ENCODE peak calls at places on chromosome 2, in eight cellular contexts. One of them, this sample, is unnamed.

GRCh38 chr2:237170017-237170416 is 84.3 kb downstream of the COPS8 start:
- DNase-seq in PC-9: no peak
- DNase-seq in uterus: no peak
- DNase-seq in GM23338: no peak
- DNase-seq in foreskin keratinocyte: no peak
- DNase-seq in upper lobe of left lung: no peak
- DNase-seq in adrenal gland: no peak
- DNase-seq in ovary: no peak
- DNase-seq in this sample: no peak

GRCh38 chr2:27288610-27289009 is 6.4 kb downstream of the TRIM54 start:
- DNase-seq in foreskin keratinocyte: no peak
- DNase-seq in PC-9: no peak
- DNase-seq in adrenal gland: no peak
- DNase-seq in ovary: no peak
- DNase-seq in GM23338: no peak
- DNase-seq in uterus: no peak
- DNase-seq in upper lobe of left lung: no peak
- DNase-seq in this sample: no peak

GRCh38 chr2:70460333-70460732 is 93.3 kb downstream of the TGFA start:
- DNase-seq in GM23338: peak; percentile 78
- DNase-seq in foreskin keratinocyte: peak; percentile 50
- DNase-seq in upper lobe of left lung: no peak
- DNase-seq in ovary: no peak
- DNase-seq in uterus: no peak
- DNase-seq in adrenal gland: no peak
- DNase-seq in PC-9: no peak
- DNase-seq in this sample: no peak

GRCh38 chr2:3305952-3306351 is 71.7 kb downstream of the EIPR1 start:
- DNase-seq in GM23338: no peak
- DNase-seq in PC-9: no peak
- DNase-seq in upper lobe of left lung: peak; percentile 32
- DNase-seq in adrenal gland: no peak
- DNase-seq in ovary: no peak
- DNase-seq in uterus: no peak
- DNase-seq in foreskin keratinocyte: no peak
- DNase-seq in this sample: no peak

GRCh38 chr2:29113891-29114321 is 1.3 kb upstream of the CLIP4 start:
- DNase-seq in ovary: no peak
- DNase-seq in upper lobe of left lung: peak; percentile 80
- DNase-seq in GM23338: no peak
- DNase-seq in foreskin keratinocyte: peak; percentile 86
- DNase-seq in uterus: peak; percentile 18
- DNase-seq in adrenal gland: peak; percentile 56
- DNase-seq in PC-9: peak; percentile 97
- DNase-seq in this sample: peak; percentile 58

GRCh38 chr2:96859681-96860064 is 1.9 kb upstream of the ANKRD39 start:
- DNase-seq in GM23338: no peak
- DNase-seq in foreskin keratinocyte: no peak
- DNase-seq in upper lobe of left lung: no peak
- DNase-seq in PC-9: no peak
- DNase-seq in uterus: no peak
- DNase-seq in adrenal gland: no peak
- DNase-seq in ovary: no peak
- DNase-seq in this sample: no peak

GRCh38 chr2:2902551-2903216 is 474.9 kb downstream of the EIPR1 start:
- DNase-seq in ovary: no peak
- DNase-seq in adrenal gland: no peak
- DNase-seq in PC-9: no peak
- DNase-seq in GM23338: no peak
- DNase-seq in foreskin keratinocyte: no peak
- DNase-seq in upper lobe of left lung: no peak
- DNase-seq in uterus: no peak
- DNase-seq in this sample: no peak

GRCh38 chr2:11572996-11573395 is 39.2 kb downstream of the GREB1 start:
- DNase-seq in upper lobe of left lung: no peak
- DNase-seq in GM23338: no peak
- DNase-seq in foreskin keratinocyte: no peak
- DNase-seq in ovary: peak; percentile 40
- DNase-seq in PC-9: no peak
- DNase-seq in adrenal gland: no peak
- DNase-seq in uterus: no peak
- DNase-seq in this sample: peak; percentile 34

GRCh38 chr2:174342600-174343342 is 8.0 kb downstream of the SP9 start:
- DNase-seq in adrenal gland: no peak
- DNase-seq in foreskin keratinocyte: no peak
- DNase-seq in upper lobe of left lung: no peak
- DNase-seq in GM23338: peak; percentile 32
- DNase-seq in PC-9: no peak
- DNase-seq in uterus: no peak
- DNase-seq in ovary: no peak
- DNase-seq in this sample: no peak

GRCh38 chr2:194166818-194167217 is 1490.2 kb upstream of the SLC39A10 start:
- DNase-seq in upper lobe of left lung: no peak
- DNase-seq in ovary: no peak
- DNase-seq in adrenal gland: no peak
- DNase-seq in foreskin keratinocyte: peak; percentile 15
- DNase-seq in PC-9: no peak
- DNase-seq in uterus: no peak
- DNase-seq in GM23338: peak; percentile 62
- DNase-seq in this sample: no peak

GRCh38 chr2:188276255-188276654 is 15.4 kb upstream of the GULP1 start:
- DNase-seq in GM23338: peak; percentile 62
- DNase-seq in adrenal gland: no peak
- DNase-seq in PC-9: no peak
- DNase-seq in uterus: no peak
- DNase-seq in foreskin keratinocyte: no peak
- DNase-seq in ovary: no peak
- DNase-seq in upper lobe of left lung: no peak
- DNase-seq in this sample: no peak

GRCh38 chr2:20196053-20196880 is 28.7 kb downstream of the SDC1 start:
- DNase-seq in upper lobe of left lung: peak; percentile 78
- DNase-seq in uterus: no peak
- DNase-seq in foreskin keratinocyte: no peak
- DNase-seq in GM23338: no peak
- DNase-seq in ovary: no peak
- DNase-seq in PC-9: no peak
- DNase-seq in adrenal gland: no peak
- DNase-seq in this sample: no peak

GRCh38 chr2:108615480-108616090 is 81.3 kb downstream of the LIMS1 start:
- DNase-seq in GM23338: no peak
- DNase-seq in adrenal gland: no peak
- DNase-seq in foreskin keratinocyte: no peak
- DNase-seq in upper lobe of left lung: no peak
- DNase-seq in PC-9: no peak
- DNase-seq in ovary: no peak
- DNase-seq in uterus: no peak
- DNase-seq in this sample: no peak

GRCh38 chr2:241050624-241051577 is 51.2 kb downstream of the MTERF4 start:
- DNase-seq in GM23338: no peak
- DNase-seq in foreskin keratinocyte: no peak
- DNase-seq in adrenal gland: no peak
- DNase-seq in uterus: no peak
- DNase-seq in upper lobe of left lung: peak; percentile 16
- DNase-seq in ovary: no peak
- DNase-seq in PC-9: no peak
- DNase-seq in this sample: no peak

GRCh38 chr2:72999729-73000725 is 71.5 kb downstream of the SFXN5 start:
- DNase-seq in PC-9: no peak
- DNase-seq in ovary: no peak
- DNase-seq in adrenal gland: no peak
- DNase-seq in upper lobe of left lung: no peak
- DNase-seq in GM23338: no peak
- DNase-seq in uterus: no peak
- DNase-seq in foreskin keratinocyte: peak; percentile 11
- DNase-seq in this sample: no peak

GRCh38 chr2:216687646-216688045 is 7.7 kb downstream of the IGFBP5 start:
- DNase-seq in adrenal gland: no peak
- DNase-seq in uterus: no peak
- DNase-seq in PC-9: no peak
- DNase-seq in ovary: peak; percentile 46
- DNase-seq in foreskin keratinocyte: no peak
- DNase-seq in GM23338: peak; percentile 87
- DNase-seq in upper lobe of left lung: no peak
- DNase-seq in this sample: no peak

GRCh38 chr2:103552775-103553174 is 790.9 kb downstream of the TMEM182 start:
- DNase-seq in uterus: no peak
- DNase-seq in GM23338: no peak
- DNase-seq in PC-9: no peak
- DNase-seq in adrenal gland: no peak
- DNase-seq in ovary: no peak
- DNase-seq in foreskin keratinocyte: no peak
- DNase-seq in upper lobe of left lung: no peak
- DNase-seq in this sample: no peak

GRCh38 chr2:157223624-157224205 is 33.8 kb upstream of the GALNT5 start:
- DNase-seq in ovary: no peak
- DNase-seq in adrenal gland: no peak
- DNase-seq in foreskin keratinocyte: no peak
- DNase-seq in upper lobe of left lung: no peak
- DNase-seq in GM23338: no peak
- DNase-seq in uterus: no peak
- DNase-seq in PC-9: no peak
- DNase-seq in this sample: no peak

GRCh38 chr2:8987413-8987812 is 16.1 kb downstream of the MBOAT2 start:
- DNase-seq in foreskin keratinocyte: no peak
- DNase-seq in uterus: no peak
- DNase-seq in ovary: no peak
- DNase-seq in upper lobe of left lung: no peak
- DNase-seq in adrenal gland: no peak
- DNase-seq in GM23338: no peak
- DNase-seq in PC-9: no peak
- DNase-seq in this sample: no peak

GRCh38 chr2:105328281-105329196 is 996 bp downstream of the TGFBRAP1 start:
- DNase-seq in uterus: no peak
- DNase-seq in GM23338: peak; percentile 37
- DNase-seq in foreskin keratinocyte: peak; percentile 78
- DNase-seq in PC-9: no peak
- DNase-seq in ovary: peak; percentile 45
- DNase-seq in adrenal gland: peak; percentile 44
- DNase-seq in upper lobe of left lung: peak; percentile 35
- DNase-seq in this sample: no peak
- H3K27ac ChIP-seq in uterus: peak overlapping the region; percentile 75
- H3K27ac ChIP-seq in GM23338: no peak overlapping the region
- H3K27ac ChIP-seq in foreskin keratinocyte: no peak overlapping the region
- H3K27ac ChIP-seq in PC-9: no peak overlapping the region
- H3K27ac ChIP-seq in ovary: no peak overlapping the region
- H3K27ac ChIP-seq in adrenal gland: peak overlapping the region; percentile 73
- H3K27ac ChIP-seq in upper lobe of left lung: peak overlapping the region; percentile 83
- H3K27ac ChIP-seq in this sample: peak overlapping the region; percentile 87

GRCh38 chr2:66462196-66462825 is 27.4 kb downstream of the MEIS1 start:
- DNase-seq in uterus: no peak
- DNase-seq in upper lobe of left lung: no peak
- DNase-seq in PC-9: no peak
- DNase-seq in adrenal gland: no peak
- DNase-seq in ovary: no peak
- DNase-seq in GM23338: no peak
- DNase-seq in foreskin keratinocyte: no peak
- DNase-seq in this sample: no peak
- H3K4me1 ChIP-seq in uterus: peaks cover 23% of the 10 kb centered on the region
- H3K4me1 ChIP-seq in upper lobe of left lung: peaks cover 31% of the 10 kb centered on the region
- H3K4me1 ChIP-seq in PC-9: no peaks in the 10 kb centered on the region
- H3K4me1 ChIP-seq in adrenal gland: peaks cover 63% of the 10 kb centered on the region
- H3K4me1 ChIP-seq in ovary: peaks cover 8% of the 10 kb centered on the region
- H3K4me1 ChIP-seq in GM23338: no peaks in the 10 kb centered on the region
- H3K4me1 ChIP-seq in foreskin keratinocyte: no peaks in the 10 kb centered on the region
- H3K4me1 ChIP-seq in this sample: peaks cover 3% of the 10 kb centered on the region

GRCh38 chr2:167607211-167607610 is 640.2 kb downstream of the STK39 start:
- DNase-seq in foreskin keratinocyte: no peak
- DNase-seq in upper lobe of left lung: no peak
- DNase-seq in PC-9: no peak
- DNase-seq in ovary: no peak
- DNase-seq in uterus: no peak
- DNase-seq in GM23338: no peak
- DNase-seq in adrenal gland: no peak
- DNase-seq in this sample: no peak
- H3K27ac ChIP-seq in foreskin keratinocyte: no peak overlapping the region
- H3K27ac ChIP-seq in upper lobe of left lung: no peak overlapping the region
- H3K27ac ChIP-seq in PC-9: no peak overlapping the region
- H3K27ac ChIP-seq in ovary: no peak overlapping the region
- H3K27ac ChIP-seq in uterus: no peak overlapping the region
- H3K27ac ChIP-seq in GM23338: no peak overlapping the region
- H3K27ac ChIP-seq in adrenal gland: no peak overlapping the region
- H3K27ac ChIP-seq in this sample: no peak overlapping the region

GRCh38 chr2:68936889-68937288 is 15.8 kb downstream of the GKN2 start:
- DNase-seq in uterus: no peak
- DNase-seq in adrenal gland: no peak
- DNase-seq in ovary: no peak
- DNase-seq in upper lobe of left lung: no peak
- DNase-seq in foreskin keratinocyte: peak; percentile 78
- DNase-seq in PC-9: no peak
- DNase-seq in GM23338: no peak
- DNase-seq in this sample: no peak
- H3K4me1 ChIP-seq in uterus: no peaks in the 10 kb centered on the region
- H3K4me1 ChIP-seq in adrenal gland: no peaks in the 10 kb centered on the region
- H3K4me1 ChIP-seq in ovary: no peaks in the 10 kb centered on the region
- H3K4me1 ChIP-seq in upper lobe of left lung: peaks cover 5% of the 10 kb centered on the region
- H3K4me1 ChIP-seq in foreskin keratinocyte: peaks cover 34% of the 10 kb centered on the region
- H3K4me1 ChIP-seq in PC-9: no peaks in the 10 kb centered on the region
- H3K4me1 ChIP-seq in GM23338: no peaks in the 10 kb centered on the region
- H3K4me1 ChIP-seq in this sample: no peaks in the 10 kb centered on the region

DNA sequence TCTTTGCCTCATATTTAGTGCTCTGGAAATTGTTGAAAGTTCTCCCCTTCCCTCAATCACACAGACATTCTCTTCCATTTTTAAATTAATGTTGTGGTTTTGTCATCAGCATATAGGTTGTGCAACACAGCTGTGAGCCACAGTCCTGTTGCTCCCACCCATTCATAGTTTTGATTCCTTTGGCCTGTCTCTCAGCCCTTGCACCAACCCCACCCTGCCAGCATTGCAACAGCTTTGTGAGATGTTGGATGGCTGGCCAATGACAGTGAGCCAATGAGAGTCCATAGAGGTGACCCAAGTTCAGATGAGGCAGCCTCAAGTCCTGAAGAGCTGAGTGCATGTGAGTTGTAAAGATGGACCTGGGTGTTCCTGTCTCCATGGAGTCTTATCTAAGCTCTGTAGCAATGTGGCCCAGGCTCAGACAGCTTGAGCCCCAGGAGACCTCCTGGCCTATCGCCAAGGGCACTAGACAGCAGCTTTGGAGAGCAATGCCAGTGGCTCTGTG is 775.5 kb downstream of the RNF144A start:
- DNase-seq in ovary: no peak
- DNase-seq in foreskin keratinocyte: peak; percentile 87
- DNase-seq in PC-9: no peak
- DNase-seq in upper lobe of left lung: no peak
- DNase-seq in GM23338: no peak
- DNase-seq in uterus: no peak
- DNase-seq in adrenal gland: no peak
- DNase-seq in this sample: peak; percentile 66
- H3K27ac ChIP-seq in ovary: no peak overlapping the region
- H3K27ac ChIP-seq in foreskin keratinocyte: no peak overlapping the region
- H3K27ac ChIP-seq in PC-9: no peak overlapping the region
- H3K27ac ChIP-seq in upper lobe of left lung: no peak overlapping the region
- H3K27ac ChIP-seq in GM23338: no peak overlapping the region
- H3K27ac ChIP-seq in uterus: no peak overlapping the region
- H3K27ac ChIP-seq in adrenal gland: no peak overlapping the region
- H3K27ac ChIP-seq in this sample: no peak overlapping the region